ENCODE peak calls at places on chromosomes 6 and 20, in seven cellular contexts. M, A, D, E, I, F and V are unnamed samples. For H3K36me3, the result is how much of the 10 kb centered on the place peaks cover.

GRCh38 chr6:122829456-122829855 is 40.4 kb downstream of the SMPDL3A start:
- DNase-seq in F (no peak), E (no peak), M (no peak), I (no peak), A (no peak), D (no peak), V (no peak)

GRCh38 chr6:1394591-1395463 is 5.5 kb downstream of the FOXF2 start:
- DNase-seq in A (no peak), F (no peak), D (no peak), M (no peak), I (no peak), E (no peak), V (no peak)

GRCh38 chr6:160733045-160733646 is 31.1 kb downstream of the PLG start:
- DNase-seq in M (peak), A (peak), E (peak), D (no peak), I (no peak), F (peak), V (peak)

GRCh38 chr6:43924222-43924702 is 154.3 kb downstream of the VEGFA start:
- DNase-seq in E (no peak), F (no peak), D (peak), I (peak), A (no peak), M (no peak), V (no peak)

GRCh38 chr20:40992349-40993113 is 36.1 kb upstream of the TOP1 start:
- DNase-seq in A (no peak), I (no peak), F (no peak), D (no peak), M (no peak), E (no peak), V (no peak)

GRCh38 chr6:9948600-9949138 is 466.2 kb downstream of the TFAP2A start:
- DNase-seq in I (no peak), M (no peak), D (no peak), A (no peak), E (no peak), F (no peak), V (no peak)

GRCh38 chr6:27078734-27079357 is 168.7 kb upstream of the PRSS16 start:
- DNase-seq in A (peak), F (peak), I (no peak), E (peak), M (peak), D (no peak), V (peak)

GRCh38 chr6:82442320-82442719 is 78.7 kb downstream of the TPBG start:
- DNase-seq in F (no peak), A (no peak), D (no peak), I (no peak), E (no peak), M (no peak), V (no peak)

GRCh38 chr6:140546640-140547039 is 1172.2 kb upstream of the CITED2 start:
- DNase-seq in E (no peak), M (no peak), F (no peak), A (no peak), D (no peak), I (no peak), V (no peak)

GRCh38 chr6:139778688-139779087 is 404.2 kb upstream of the CITED2 start:
- DNase-seq in F (no peak), A (peak), E (no peak), I (no peak), D (no peak), M (no peak), V (no peak)

GRCh38 chr6:138349891-138350290 is 27.8 kb upstream of the SMIM28 start:
- DNase-seq in F (no peak), I (no peak), D (no peak), A (no peak), M (no peak), E (no peak), V (no peak)

GRCh38 chr6:36969240-36969691 is 14.7 kb downstream of the PI16 start:
- DNase-seq in I (no peak), A (no peak), E (no peak), F (no peak), M (no peak), D (peak), V (no peak)

GRCh38 chr6:36970892-36971842 is 14.8 kb downstream of the MTCH1 start:
- DNase-seq in I (no peak), E (no peak), M (no peak), F (no peak), D (no peak), A (no peak), V (no peak)

GRCh38 chr6:36968266-36968977 is 13.9 kb downstream of the PI16 start:
- DNase-seq in F (peak), A (no peak), M (no peak), D (peak), E (no peak), I (no peak), V (no peak)

GRCh38 chr6:36971926-36972673 is 13.9 kb downstream of the MTCH1 start:
- DNase-seq in A (no peak), D (no peak), M (no peak), I (no peak), F (no peak), E (no peak), V (no peak)

GRCh38 chr6:36969988-36970891 is 15.7 kb downstream of the PI16 start:
- DNase-seq in I (no peak), E (no peak), F (no peak), A (no peak), M (no peak), D (peak), V (no peak)
- H3K36me3 ChIP-seq in I (half or more), E (half or more), F (under half), A (half or more), M (under half), D (half or more), V (under half)

GRCh38 chr6:35082046-35082732 is 59.0 kb downstream of the TCP11 start:
- DNase-seq in F (peak), I (no peak), A (no peak), M (no peak), D (peak), E (no peak), V (no peak)
- H3K36me3 ChIP-seq in F (under half), I (under half), A (half or more), M (under half), D (half or more), E (under half), V (under half)

GRCh38 chr20:17624551-17625245 is 54.8 kb downstream of the DSTN start:
- DNase-seq in I (no peak), D (peak), M (no peak), A (peak), E (no peak), F (peak), V (no peak)

GRCh38 chr20:17622851-17623508 is 53.1 kb downstream of the DSTN start:
- DNase-seq in D (peak), E (no peak), F (no peak), I (no peak), A (no peak), M (no peak), V (no peak)

GRCh38 chr20:17622086-17622850 is 52.4 kb downstream of the DSTN start:
- DNase-seq in I (no peak), D (peak), E (no peak), F (no peak), A (peak), M (no peak), V (no peak)

GRCh38 chr20:17625246-17626051 is 55.6 kb downstream of the DSTN start:
- DNase-seq in E (no peak), A (no peak), I (no peak), F (peak), D (peak), M (no peak), V (no peak)

GRCh38 chr20:17624070-17624469 is 54.2 kb downstream of the DSTN start:
- DNase-seq in D (peak), E (no peak), A (no peak), I (no peak), M (no peak), F (peak), V (no peak)
- H3K36me3 ChIP-seq in D (half or more), E (under half), A (under half), I (under half), M (under half), F (under half), V (under half)

DNA sequence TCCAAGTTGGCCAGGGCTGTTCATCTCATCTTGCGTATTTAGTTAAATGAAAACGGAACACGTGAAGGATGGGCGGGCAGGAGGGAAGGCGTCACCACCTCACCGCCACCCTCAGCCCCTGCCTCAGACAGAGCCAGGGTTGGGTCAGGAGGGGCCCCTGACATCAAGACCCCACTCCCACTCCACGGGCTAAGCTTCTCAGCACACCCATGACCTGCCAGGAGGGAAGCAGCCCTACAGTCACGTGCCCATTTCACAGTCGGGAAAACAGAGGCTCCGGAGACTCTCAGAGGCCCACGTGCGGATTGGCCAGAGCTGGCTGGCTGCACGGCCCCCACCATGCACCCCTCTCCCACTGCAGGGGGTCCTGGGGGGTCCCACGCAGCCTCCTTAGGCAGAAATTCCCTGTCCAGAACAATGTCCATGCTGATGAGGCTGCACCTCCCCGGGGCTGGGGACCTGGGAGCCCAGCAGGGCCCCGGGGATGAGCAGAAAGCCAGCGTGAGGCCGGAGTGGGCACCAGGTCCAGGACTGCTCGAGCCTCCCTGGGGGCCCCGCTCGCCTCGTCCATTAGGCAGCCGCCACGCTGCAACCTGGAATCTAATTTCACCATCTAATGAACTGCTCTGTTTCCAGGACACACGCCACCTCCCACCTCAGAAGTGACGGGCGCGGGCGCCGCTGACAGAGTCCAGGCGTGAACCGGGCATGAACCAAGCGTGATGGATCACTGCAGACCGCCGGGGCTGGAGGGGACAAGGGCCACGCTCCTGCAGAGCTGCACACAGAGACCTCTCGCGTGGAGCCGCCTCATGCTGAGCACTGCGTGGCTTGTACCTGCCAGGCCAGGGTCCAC is 15.8 kb downstream of the KCNQ2 start:
- DNase-seq in M (no peak), I (no peak), D (no peak), A (no peak), E (no peak), F (no peak), V (no peak)
- H3K36me3 ChIP-seq in M (under half), I (under half), D (under half), A (under half), E (under half), F (under half), V (under half)

GRCh38 chr6:15501806-15502450 is 160.9 kb downstream of the DTNBP1 start:
- DNase-seq in M (no peak), E (no peak), A (no peak), I (no peak), D (peak), F (peak), V (peak)
- H3K36me3 ChIP-seq in M (under half), E (under half), A (half or more), I (under half), D (under half), F (under half), V (under half)

GRCh38 chr20:48400009-48400408 is 427.8 kb downstream of the PREX1 start:
- DNase-seq in M (no peak), I (no peak), A (no peak), F (no peak), D (no peak), E (no peak), V (no peak)
- H3K36me3 ChIP-seq in M (under half), I (under half), A (under half), F (under half), D (under half), E (under half), V (under half)

GRCh38 chr20:479487-479886 is 17.2 kb upstream of the TBC1D20 start:
- DNase-seq in M (no peak), A (no peak), I (no peak), E (no peak), D (no peak), F (no peak), V (no peak)
- H3K36me3 ChIP-seq in M (under half), A (half or more), I (under half), E (under half), D (under half), F (under half), V (under half)

GRCh38 chr20:48703511-48704219 is 124.1 kb downstream of the PREX1 start:
- DNase-seq in F (no peak), I (no peak), D (peak), M (no peak), E (no peak), A (no peak), V (no peak)

GRCh38 chr20:48701702-48702101 is 126.1 kb downstream of the PREX1 start:
- DNase-seq in M (no peak), E (no peak), I (no peak), F (no peak), D (peak), A (no peak), V (no peak)

GRCh38 chr20:48702388-48703041 is 125.3 kb downstream of the PREX1 start:
- DNase-seq in F (no peak), M (no peak), D (peak), I (no peak), A (no peak), E (no peak), V (no peak)

GRCh38 chr20:48704761-48705160 is 123.0 kb downstream of the PREX1 start:
- DNase-seq in F (no peak), D (peak), I (no peak), A (no peak), E (no peak), M (no peak), V (no peak)

DNA sequence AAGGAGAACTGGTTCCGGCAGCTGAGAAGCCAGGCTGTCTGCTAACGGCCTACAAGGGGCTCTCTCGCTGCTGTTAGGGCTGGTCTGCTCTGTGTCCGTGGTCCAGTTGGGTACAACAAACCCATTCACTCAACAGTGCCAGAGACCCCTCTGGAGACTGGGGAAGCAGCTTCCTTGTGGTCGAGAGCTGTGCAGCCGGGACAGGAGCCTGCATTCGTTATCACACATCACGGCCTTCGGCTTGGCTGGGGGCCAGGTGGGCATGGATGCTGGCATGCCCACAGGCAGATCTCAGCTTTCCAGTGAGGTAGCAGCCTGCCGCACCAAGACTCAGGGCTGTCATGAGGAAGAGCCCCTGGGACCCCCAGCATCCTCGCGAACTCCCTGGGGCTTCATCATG is 124.7 kb downstream of the PREX1 start:
- DNase-seq in D (peak), I (no peak), M (no peak), F (no peak), A (no peak), E (no peak), V (no peak)
- H3K36me3 ChIP-seq in D (under half), I (under half), M (under half), F (under half), A (under half), E (under half), V (under half)

DNA sequence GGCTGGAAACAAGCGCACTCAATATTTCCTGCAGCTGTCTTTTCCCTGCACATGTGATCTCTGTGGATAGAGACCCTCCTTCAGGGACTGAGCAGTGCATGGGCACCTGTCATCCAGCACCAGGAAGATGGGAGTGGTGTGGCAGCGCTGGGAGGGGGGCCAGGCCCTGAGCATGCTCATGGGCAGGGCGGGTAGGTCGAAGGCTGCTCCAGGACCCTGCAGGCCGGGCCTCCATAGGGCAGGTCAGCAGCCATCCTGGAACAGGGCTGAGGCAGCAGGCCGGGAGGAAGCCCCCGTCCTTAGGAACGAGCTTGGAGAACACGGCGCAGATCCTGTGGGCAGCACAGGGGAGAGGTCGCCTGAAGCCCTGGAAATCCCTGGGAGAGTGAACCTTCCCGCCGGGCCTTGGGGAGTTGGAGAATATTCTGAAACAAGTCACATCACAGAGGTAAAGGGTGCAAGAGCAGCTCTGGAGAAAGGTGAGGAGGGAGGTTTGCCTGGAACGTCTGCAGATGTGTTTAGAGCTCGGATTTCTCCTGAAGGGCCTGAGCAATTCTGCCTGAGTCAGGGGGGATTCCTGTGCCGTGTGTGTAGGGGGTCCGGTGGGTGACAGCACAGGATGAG is 133.2 kb downstream of the SMOC2 start:
- DNase-seq in D (no peak), E (no peak), M (no peak), A (no peak), F (no peak), I (no peak), V (no peak)
- H3K36me3 ChIP-seq in D (under half), E (under half), M (under half), A (under half), F (under half), I (under half), V (under half)

GRCh38 chr6:131916847-131917246 is 34.3 kb downstream of the CCN2 start:
- DNase-seq in F (no peak), E (no peak), M (no peak), I (no peak), D (no peak), A (no peak), V (no peak)
- H3K36me3 ChIP-seq in F (under half), E (under half), M (under half), I (under half), D (under half), A (under half), V (under half)